ENCODE peak calls at places on chromosomes 13 and 19, in four cellular contexts. One of them, this sample, is unnamed. For H3K36me3 and H3K27me3, the result is how much of the 10 kb centered on the place peaks cover.

GRCh38 chr19:34350161-34350561 is 14.8 kb upstream of the GPI start:
- DNase-seq in heart right ventricle: no peak
- DNase-seq in psoas muscle: no peak
- DNase-seq in neural progenitor cell: no peak
- DNase-seq in this sample: no peak

GRCh38 chr19:41870401-41870873 is 6.6 kb upstream of the CD79A start:
- DNase-seq in heart right ventricle: no peak
- DNase-seq in neural progenitor cell: no peak
- DNase-seq in psoas muscle: no peak
- DNase-seq in this sample: peak

GRCh38 chr13:33968520-33969507 is 150.9 kb downstream of the RFC3 start:
- DNase-seq in heart right ventricle: no peak
- DNase-seq in neural progenitor cell: no peak
- DNase-seq in psoas muscle: no peak
- DNase-seq in this sample: no peak

GRCh38 chr13:45451282-45451681 is 13.5 kb upstream of the COG3 start:
- DNase-seq in psoas muscle: no peak
- DNase-seq in neural progenitor cell: no peak
- DNase-seq in heart right ventricle: no peak
- DNase-seq in this sample: no peak

GRCh38 chr13:109779876-109780516 is 6.4 kb downstream of the IRS2 start:
- DNase-seq in heart right ventricle: no peak
- DNase-seq in psoas muscle: no peak
- DNase-seq in neural progenitor cell: no peak
- DNase-seq in this sample: no peak

GRCh38 chr13:75760182-75760981 is 124.3 kb downstream of the LMO7 start:
- DNase-seq in neural progenitor cell: no peak
- DNase-seq in heart right ventricle: no peak
- DNase-seq in psoas muscle: no peak
- DNase-seq in this sample: no peak

GRCh38 chr13:30895773-30896172 is 10.3 kb upstream of the MEDAG start:
- DNase-seq in heart right ventricle: peak
- DNase-seq in neural progenitor cell: peak
- DNase-seq in psoas muscle: peak
- DNase-seq in this sample: no peak

GRCh38 chr19:20661150-20661819 is at the start of gene ZNF626:
- DNase-seq in heart right ventricle: peak
- DNase-seq in psoas muscle: peak
- DNase-seq in neural progenitor cell: peak
- DNase-seq in this sample: peak

GRCh38 chr13:27450921-27451461 is 627 bp upstream of the MTIF3 start:
- DNase-seq in psoas muscle: peak
- DNase-seq in neural progenitor cell: peak
- DNase-seq in heart right ventricle: peak
- DNase-seq in this sample: peak

GRCh38 chr13:114008964-114009589 is 35.2 kb upstream of the C13orf46 start:
- DNase-seq in neural progenitor cell: no peak
- DNase-seq in psoas muscle: no peak
- DNase-seq in heart right ventricle: no peak
- DNase-seq in this sample: no peak

GRCh38 chr13:96925869-96926628 is 68.2 kb downstream of the OXGR1 start:
- DNase-seq in heart right ventricle: no peak
- DNase-seq in neural progenitor cell: no peak
- DNase-seq in psoas muscle: no peak
- DNase-seq in this sample: no peak

GRCh38 chr13:23946900-23947299 is 49.6 kb upstream of the C1QTNF9B start:
- DNase-seq in psoas muscle: no peak
- DNase-seq in heart right ventricle: no peak
- DNase-seq in neural progenitor cell: no peak
- DNase-seq in this sample: no peak

GRCh38 chr13:106443625-106444024 is 91.8 kb downstream of the EFNB2 start:
- DNase-seq in heart right ventricle: no peak
- DNase-seq in psoas muscle: no peak
- DNase-seq in neural progenitor cell: no peak
- DNase-seq in this sample: no peak

GRCh38 chr19:6963937-6964336 is 57.3 kb downstream of the MBD3L2B start:
- DNase-seq in heart right ventricle: no peak
- DNase-seq in psoas muscle: no peak
- DNase-seq in neural progenitor cell: no peak
- DNase-seq in this sample: no peak

GRCh38 chr13:76852991-76853390 is 33.2 kb downstream of the KCTD12 start:
- DNase-seq in psoas muscle: no peak
- DNase-seq in heart right ventricle: no peak
- DNase-seq in neural progenitor cell: no peak
- DNase-seq in this sample: no peak

GRCh38 chr13:61247149-61247936 is 168.3 kb downstream of the PCDH20 start:
- DNase-seq in psoas muscle: no peak
- DNase-seq in neural progenitor cell: peak
- DNase-seq in heart right ventricle: no peak
- DNase-seq in this sample: no peak

GRCh38 chr13:72458701-72459100 is 268.7 kb downstream of the MZT1 start:
- DNase-seq in neural progenitor cell: peak
- DNase-seq in psoas muscle: no peak
- DNase-seq in heart right ventricle: no peak
- DNase-seq in this sample: peak

GRCh38 chr13:88068316-88068715 is 397.1 kb downstream of the SLITRK5 start:
- DNase-seq in heart right ventricle: no peak
- DNase-seq in neural progenitor cell: no peak
- DNase-seq in psoas muscle: no peak
- DNase-seq in this sample: no peak

GRCh38 chr13:87777395-87777794 is 106.2 kb downstream of the SLITRK5 start:
- DNase-seq in psoas muscle: no peak
- DNase-seq in neural progenitor cell: peak
- DNase-seq in heart right ventricle: no peak
- DNase-seq in this sample: no peak

GRCh38 chr13:48291730-48292129 is 11.8 kb upstream of the RB1 start:
- DNase-seq in heart right ventricle: no peak
- DNase-seq in psoas muscle: no peak
- DNase-seq in neural progenitor cell: no peak
- DNase-seq in this sample: no peak

GRCh38 chr13:63517376-63517775 is 2101.7 kb upstream of the PCDH20 start:
- DNase-seq in heart right ventricle: no peak
- DNase-seq in psoas muscle: no peak
- DNase-seq in neural progenitor cell: no peak
- DNase-seq in this sample: no peak

GRCh38 chr19:11013771-11014170 is 52.9 kb downstream of the SMARCA4 start:
- DNase-seq in neural progenitor cell: no peak
- DNase-seq in psoas muscle: no peak
- DNase-seq in heart right ventricle: no peak
- DNase-seq in this sample: no peak

GRCh38 chr13:44819245-44819644 is 170.0 kb downstream of the NUFIP1 start:
- DNase-seq in heart right ventricle: no peak
- DNase-seq in psoas muscle: no peak
- DNase-seq in neural progenitor cell: no peak
- DNase-seq in this sample: no peak

GRCh38 chr19:28841531-28841930 is 371.4 kb downstream of the UQCRFS1 start:
- DNase-seq in neural progenitor cell: no peak
- DNase-seq in heart right ventricle: no peak
- DNase-seq in psoas muscle: no peak
- DNase-seq in this sample: no peak

GRCh38 chr19:10473192-10473591 is 30.0 kb downstream of the KEAP1 start:
- DNase-seq in psoas muscle: no peak
- DNase-seq in heart right ventricle: no peak
- DNase-seq in neural progenitor cell: no peak
- DNase-seq in this sample: no peak

GRCh38 chr13:49711218-49711863 is 20.1 kb upstream of the EBPL start:
- DNase-seq in psoas muscle: no peak
- DNase-seq in heart right ventricle: no peak
- DNase-seq in neural progenitor cell: no peak
- DNase-seq in this sample: no peak

GRCh38 chr13:113815151-113816058 is 48.5 kb downstream of the GAS6 start:
- DNase-seq in neural progenitor cell: no peak
- DNase-seq in heart right ventricle: no peak
- DNase-seq in psoas muscle: no peak
- DNase-seq in this sample: no peak

GRCh38 chr13:25943081-25943480 is 108.7 kb downstream of the SHISA2 start:
- DNase-seq in heart right ventricle: no peak
- DNase-seq in neural progenitor cell: no peak
- DNase-seq in psoas muscle: no peak
- DNase-seq in this sample: no peak

DNA sequence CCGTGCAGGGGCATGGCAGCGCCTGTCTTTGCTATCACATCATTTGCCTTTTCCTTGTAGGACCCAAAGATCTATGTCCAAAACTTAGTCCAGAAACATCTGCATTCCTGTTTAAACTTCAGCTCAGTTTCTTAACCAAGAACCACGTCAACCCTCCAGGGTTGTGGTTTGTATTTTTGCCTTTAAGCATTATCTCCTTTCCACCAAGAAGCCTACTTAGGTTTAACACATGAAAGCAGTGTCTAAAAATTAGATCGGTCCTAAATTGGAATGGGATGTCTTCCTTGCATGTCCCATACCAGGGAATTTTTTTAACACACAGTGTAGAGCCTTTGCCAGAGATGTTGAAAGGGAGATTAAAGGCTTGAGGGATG is 38.8 kb downstream of the DHRS12 start:
- DNase-seq in heart right ventricle: no peak
- DNase-seq in neural progenitor cell: no peak
- DNase-seq in psoas muscle: no peak
- DNase-seq in this sample: no peak
- H3K4me3 ChIP-seq in heart right ventricle: no peak
- H3K4me3 ChIP-seq in neural progenitor cell: no peak
- H3K4me3 ChIP-seq in psoas muscle: no peak
- H3K4me3 ChIP-seq in this sample: no peak

GRCh38 chr13:98461525-98462240 is 115.2 kb downstream of the STK24 start:
- DNase-seq in heart right ventricle: no peak
- DNase-seq in psoas muscle: no peak
- DNase-seq in neural progenitor cell: peak
- DNase-seq in this sample: no peak

GRCh38 chr13:98458431-98458830 is 118.5 kb downstream of the STK24 start:
- DNase-seq in heart right ventricle: no peak
- DNase-seq in psoas muscle: no peak
- DNase-seq in neural progenitor cell: no peak
- DNase-seq in this sample: no peak

GRCh38 chr13:98460519-98460918 is 116.4 kb downstream of the STK24 start:
- DNase-seq in psoas muscle: no peak
- DNase-seq in heart right ventricle: no peak
- DNase-seq in neural progenitor cell: no peak
- DNase-seq in this sample: no peak

GRCh38 chr13:98459171-98459681 is 117.7 kb downstream of the STK24 start:
- DNase-seq in heart right ventricle: no peak
- DNase-seq in psoas muscle: no peak
- DNase-seq in neural progenitor cell: no peak
- DNase-seq in this sample: no peak

GRCh38 chr13:98459721-98460370 is 117.1 kb downstream of the STK24 start:
- DNase-seq in neural progenitor cell: no peak
- DNase-seq in heart right ventricle: no peak
- DNase-seq in psoas muscle: no peak
- DNase-seq in this sample: no peak
- H3K36me3 ChIP-seq in neural progenitor cell: under half
- H3K36me3 ChIP-seq in heart right ventricle: under half
- H3K36me3 ChIP-seq in psoas muscle: half or more
- H3K36me3 ChIP-seq in this sample: under half

DNA sequence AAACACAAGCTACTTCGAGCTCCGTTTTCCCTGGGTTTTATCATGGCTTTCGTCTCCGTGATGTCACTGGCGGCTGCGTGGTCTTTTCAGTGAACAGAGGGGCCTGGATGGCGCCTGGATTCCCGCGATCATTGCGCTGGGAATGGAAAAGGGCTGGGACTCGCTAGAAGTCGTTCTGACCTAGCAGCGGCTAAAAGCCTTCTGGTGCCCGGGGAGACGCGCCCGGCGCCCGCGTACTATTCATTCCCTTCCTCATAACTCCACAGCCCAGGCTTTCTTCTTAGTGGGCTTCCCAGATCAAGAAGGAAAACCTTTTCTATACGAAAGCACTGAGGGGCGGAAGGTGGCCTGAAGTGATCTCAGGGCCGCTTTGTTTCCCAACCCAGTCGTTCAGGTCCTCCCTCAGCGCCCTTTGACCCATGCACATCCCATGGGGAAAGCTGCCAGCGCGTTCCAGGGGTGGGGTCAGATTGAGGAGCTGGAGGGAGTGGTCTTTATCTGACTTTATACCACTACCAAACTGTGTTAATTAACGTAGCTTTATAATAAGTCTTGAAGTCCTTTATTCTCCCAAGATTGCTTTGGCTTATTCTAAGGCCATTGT is 96.6 kb downstream of the ELF1 start:
- DNase-seq in heart right ventricle: peak
- DNase-seq in psoas muscle: peak
- DNase-seq in neural progenitor cell: peak
- DNase-seq in this sample: peak
- H3K27me3 ChIP-seq in heart right ventricle: under half
- H3K27me3 ChIP-seq in psoas muscle: under half
- H3K27me3 ChIP-seq in neural progenitor cell: under half
- H3K27me3 ChIP-seq in this sample: under half

DNA sequence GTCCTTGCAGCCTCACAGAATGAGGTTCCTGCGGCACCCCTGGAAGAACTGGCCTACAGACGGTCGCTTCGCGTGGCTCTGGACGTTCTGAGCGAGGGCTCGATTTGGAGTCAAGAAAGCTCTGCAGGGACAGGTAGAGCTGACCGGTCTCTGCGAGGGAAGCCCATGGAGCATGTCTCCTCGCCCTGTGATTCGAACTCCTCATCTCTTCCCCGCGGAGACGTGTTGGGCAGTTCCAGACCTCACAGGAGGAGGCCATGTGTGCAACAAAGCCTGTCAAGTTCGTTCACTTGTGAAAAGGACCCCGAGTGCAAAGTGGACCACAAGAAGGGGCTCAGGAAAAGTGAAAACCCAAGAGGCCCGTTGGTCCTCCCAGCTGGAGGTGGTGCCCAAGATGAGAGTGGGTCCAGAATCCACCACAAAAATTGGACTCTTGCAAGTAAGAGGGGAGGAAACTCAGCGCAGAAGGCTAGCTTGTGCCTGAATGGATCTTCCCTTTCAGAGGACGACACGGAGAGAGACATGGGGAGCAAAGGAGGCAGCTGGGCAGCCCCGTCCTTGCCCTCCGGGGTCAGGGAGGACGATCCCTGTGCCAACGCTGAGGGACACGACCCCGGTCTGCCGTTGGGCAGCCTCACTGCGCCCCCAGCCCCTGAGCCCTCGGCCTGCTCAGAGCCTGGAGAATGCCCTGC is 23.4 kb upstream of the NDUFS7 start:
- DNase-seq in psoas muscle: no peak
- DNase-seq in neural progenitor cell: no peak
- DNase-seq in heart right ventricle: no peak
- DNase-seq in this sample: no peak
- H3K4me3 ChIP-seq in psoas muscle: peak
- H3K4me3 ChIP-seq in neural progenitor cell: peak
- H3K4me3 ChIP-seq in heart right ventricle: peak
- H3K4me3 ChIP-seq in this sample: no peak

This sample was measured in H7.